ENCODE peak calls at places on chromosomes 5 and 9, in eight cellular contexts. S is hypothalamus, K is HFFc6, O is HT-29, J is occipital lobe, X is BE2C, U is NAMALWA, R is HTR-8/SVneo. I is an unnamed sample.

GRCh38 chr9:87322840-87323635 is 174.6 kb upstream of the DAPK1 start:
- DNase-seq in S (no peak), K (peak), O (no peak), J (no peak), X (no peak), U (no peak), R (no peak), I (no peak)

GRCh38 chr9:10411272-10411671 is 201.5 kb downstream of the PTPRD start:
- DNase-seq in S (no peak), K (no peak), O (no peak), J (no peak), X (no peak), U (no peak), R (no peak), I (no peak)

GRCh38 chr9:115456515-115456914 is 338.6 kb upstream of the TNC start:
- DNase-seq in S (no peak), K (no peak), O (no peak), J (no peak), X (no peak), U (no peak), R (no peak), I (no peak)

GRCh38 chr9:136504512-136505348 is 21.9 kb upstream of the SEC16A start:
- DNase-seq in S (no peak), K (no peak), O (no peak), J (no peak), X (no peak), U (no peak), R (no peak), I (no peak)

GRCh38 chr5:64497390-64497789 is 8.4 kb upstream of the RGS7BP start:
- DNase-seq in S (no peak), K (peak), O (no peak), J (no peak), X (no peak), U (no peak), R (peak), I (no peak)

GRCh38 chr5:116881921-116882531 is 307.4 kb upstream of the SEMA6A start:
- DNase-seq in S (no peak), K (no peak), O (no peak), J (no peak), X (no peak), U (no peak), R (no peak), I (no peak)

GRCh38 chr9:9949948-9950347 is 662.9 kb downstream of the PTPRD start:
- DNase-seq in S (no peak), K (no peak), O (no peak), J (no peak), X (no peak), U (no peak), R (no peak), I (no peak)

GRCh38 chr5:8577792-8578191 is 708.8 kb downstream of the MTRR start:
- DNase-seq in S (no peak), K (peak), O (no peak), J (no peak), X (no peak), U (peak), R (no peak), I (no peak)

GRCh38 chr5:177552839-177553455 is 1.4 kb downstream of the FAM193B start:
- DNase-seq in S (peak), K (no peak), O (no peak), J (no peak), X (peak), U (no peak), R (no peak), I (no peak)